ENCODE peak calls at places on chromosomes 6 and 20, in four cellular contexts. U, X, C and D are unnamed samples.

GRCh38 chr6:27669798-27670301 is 196.9 kb upstream of the ZNF184 start:
- DNase-seq in U (no peak), X (no peak), C (no peak), D (no peak)

GRCh38 chr6:143348531-143348930 is 102.0 kb downstream of the ADAT2 start:
- DNase-seq in U (no peak), X (no peak), C (no peak), D (no peak)

GRCh38 chr6:14682821-14683220 is 563.0 kb upstream of the JARID2 start:
- DNase-seq in U (no peak), X (no peak), C (peak), D (peak)

GRCh38 chr6:138129190-138129589 is 22.0 kb upstream of the PERP start:
- DNase-seq in U (no peak), X (no peak), C (no peak), D (no peak)

GRCh38 chr6:167684276-167685104 is 142.2 kb upstream of the AFDN start:
- DNase-seq in U (no peak), X (no peak), C (no peak), D (no peak)

GRCh38 chr6:112337209-112337638 is 9.9 kb upstream of the RFPL4B start:
- DNase-seq in U (peak), X (peak), C (peak), D (peak)

GRCh38 chr6:71887744-71888115 is 1.4 kb downstream of the RIMS1 start:
- DNase-seq in U (no peak), X (no peak), C (no peak), D (no peak)

GRCh38 chr20:8423482-8423881 is 291.4 kb downstream of the PLCB1 start:
- DNase-seq in U (no peak), X (no peak), C (no peak), D (no peak)

GRCh38 chr20:4947817-4948559 is 53.3 kb downstream of the SLC23A2 start:
- DNase-seq in U (no peak), X (no peak), C (no peak), D (no peak)

GRCh38 chr6:44655368-44656342 is 268.1 kb downstream of the CDC5L start:
- DNase-seq in U (peak), X (peak), C (no peak), D (no peak)

GRCh38 chr6:159616456-159616855 is 76.6 kb downstream of the SOD2 start:
- DNase-seq in U (no peak), X (no peak), C (no peak), D (no peak)

GRCh38 chr20:31368301-31368700 is at the start of gene DEFB118:
- DNase-seq in U (no peak), X (no peak), C (no peak), D (no peak)

GRCh38 chr6:165661416-165662001 is 1.5 kb downstream of the PDE10A start:
- DNase-seq in U (no peak), X (no peak), C (no peak), D (no peak)

GRCh38 chr6:168318579-168319278 is 848 bp downstream of the DACT2 start:
- DNase-seq in U (no peak), X (no peak), C (no peak), D (no peak)

GRCh38 chr6:34161857-34162515 is 16.1 kb upstream of the GRM4 start:
- DNase-seq in U (no peak), X (no peak), C (no peak), D (no peak)

GRCh38 chr6:169263836-169264608 is 10.4 kb upstream of the THBS2 start:
- DNase-seq in U (no peak), X (no peak), C (no peak), D (peak)

GRCh38 chr6:105326838-105327745 is 75.8 kb downstream of the PREP start:
- DNase-seq in U (no peak), X (no peak), C (no peak), D (no peak)

GRCh38 chr6:43247115-43247999 is 4.1 kb downstream of the TTBK1 start:
- DNase-seq in U (no peak), X (peak), C (no peak), D (no peak)

GRCh38 chr20:63947638-63948456 is 8.4 kb downstream of the UCKL1 start:
- DNase-seq in U (no peak), X (no peak), C (no peak), D (no peak)

GRCh38 chr6:747006-747405 is 54.1 kb upstream of the EXOC2 start:
- DNase-seq in U (no peak), X (no peak), C (no peak), D (no peak)

GRCh38 chr20:32203556-32204484 is 3.7 kb downstream of the PLAGL2 start:
- DNase-seq in U (no peak), X (no peak), C (no peak), D (no peak)

GRCh38 chr20:11814276-11814675 is 103.4 kb upstream of the BTBD3 start:
- DNase-seq in U (no peak), X (no peak), C (peak), D (no peak)

GRCh38 chr6:30687659-30688431 is 1.4 kb upstream of the PPP1R18 start:
- DNase-seq in U (no peak), X (no peak), C (no peak), D (no peak)

GRCh38 chr6:14894105-14894504 is 351.8 kb upstream of the JARID2 start:
- DNase-seq in U (no peak), X (no peak), C (no peak), D (no peak)

GRCh38 chr20:1776608-1777475 is 118.4 kb upstream of the SIRPA start:
- DNase-seq in U (peak), X (peak), C (peak), D (peak)

GRCh38 chr20:1775117-1775516 is 117.5 kb upstream of the SIRPG start:
- DNase-seq in U (no peak), X (no peak), C (peak), D (no peak)

GRCh38 chr20:1774479-1774878 is 116.9 kb upstream of the SIRPG start:
- DNase-seq in U (no peak), X (no peak), C (no peak), D (no peak)

GRCh38 chr20:1779567-1779966 is 115.6 kb upstream of the SIRPA start:
- DNase-seq in U (no peak), X (no peak), C (no peak), D (no peak)

GRCh38 chr20:1777476-1777820 is 117.8 kb upstream of the SIRPA start:
- DNase-seq in U (no peak), X (no peak), C (no peak), D (no peak)
- TF ChIP-seq CTCF in U (no peak), X (no peak), C (no peak), D (no peak)

DNA sequence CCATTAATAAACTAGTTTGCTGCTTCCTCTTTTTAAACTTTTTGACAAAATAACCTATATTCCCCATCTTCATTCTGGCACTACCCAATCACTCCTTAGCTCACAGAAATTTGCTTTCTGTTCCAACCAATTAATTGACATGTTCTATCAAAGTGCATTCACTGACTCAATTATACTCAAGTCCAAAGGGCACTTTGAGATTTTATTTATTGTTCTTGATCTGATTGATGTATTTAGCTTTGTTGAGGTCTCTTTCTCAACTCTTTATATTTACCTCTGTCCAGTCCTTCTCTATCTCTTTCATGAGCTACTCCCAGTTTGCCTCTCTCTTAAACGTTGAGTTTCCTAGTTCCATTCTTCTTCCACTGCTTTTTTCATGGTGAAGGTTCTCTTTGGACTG is 104.4 kb upstream of the TENT5A start:
- DNase-seq in U (no peak), X (no peak), C (no peak), D (no peak)
- TF ChIP-seq CTCF in U (no peak), X (no peak), C (no peak), D (no peak)

DNA sequence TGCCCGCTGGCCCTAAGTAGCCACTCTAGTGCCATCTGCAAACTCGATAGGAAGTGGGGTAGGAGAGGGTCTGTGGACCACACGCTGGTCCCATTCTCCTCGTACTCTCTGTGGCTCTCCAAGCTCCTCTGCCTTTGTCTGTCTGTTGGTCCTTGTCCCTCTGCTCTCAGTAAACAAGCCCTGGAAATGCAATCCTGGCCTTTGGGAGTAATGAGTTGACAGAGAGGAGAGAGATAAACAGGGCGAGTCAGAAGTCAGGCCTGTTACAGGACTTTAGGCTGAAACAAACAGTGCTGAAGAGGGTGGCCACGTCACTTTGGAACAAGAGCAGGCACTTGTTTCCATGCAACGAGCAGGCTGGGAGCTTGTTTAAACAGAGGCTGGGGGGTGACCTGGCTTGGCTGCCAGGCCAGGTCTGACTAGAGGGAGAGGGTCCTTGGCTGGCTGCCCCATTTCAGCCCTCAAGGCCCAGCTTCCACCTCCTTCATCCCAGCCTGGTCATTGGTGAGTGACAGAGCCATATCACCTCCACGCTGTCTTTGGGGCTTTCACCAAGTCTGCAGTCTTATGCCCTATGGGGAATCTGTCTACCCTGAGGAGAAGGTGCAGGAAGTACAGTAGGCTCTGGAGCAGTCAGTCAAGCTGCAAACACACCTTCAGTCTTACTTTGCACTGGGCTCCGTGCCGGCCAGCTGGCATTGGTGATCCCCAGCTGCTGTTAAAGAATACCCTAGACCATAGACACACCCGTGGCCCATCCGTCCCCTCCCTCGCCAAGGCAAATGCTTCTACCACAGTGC is 22.6 kb downstream of the FOXP4 start:
- DNase-seq in U (no peak), X (no peak), C (no peak), D (no peak)
- TF ChIP-seq CTCF in U (no peak), X (no peak), C (no peak), D (no peak)

DNA sequence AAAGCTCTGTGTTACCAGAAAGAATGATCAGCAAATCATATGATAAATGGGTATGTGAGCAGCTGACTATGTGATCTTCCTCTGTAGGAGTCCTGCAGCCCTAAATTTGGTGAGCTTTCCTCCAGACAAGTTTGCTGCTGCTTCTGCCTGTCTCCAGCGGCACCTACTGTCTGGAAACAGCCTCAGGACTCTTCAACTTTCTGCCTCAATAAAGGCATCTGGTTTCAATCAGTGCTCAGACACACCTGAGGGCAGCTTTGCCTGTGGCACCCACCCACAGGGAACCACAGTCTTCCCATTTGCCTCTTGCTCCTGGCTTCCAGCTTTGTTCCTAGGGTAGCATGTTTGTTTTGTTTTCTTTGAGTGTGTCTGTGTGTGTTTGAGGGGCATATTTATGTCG is 727.9 kb upstream of the MAN1A1 start:
- DNase-seq in U (no peak), X (no peak), C (no peak), D (no peak)
- TF ChIP-seq CTCF in U (no peak), X (no peak), C (no peak), D (peak)

DNA sequence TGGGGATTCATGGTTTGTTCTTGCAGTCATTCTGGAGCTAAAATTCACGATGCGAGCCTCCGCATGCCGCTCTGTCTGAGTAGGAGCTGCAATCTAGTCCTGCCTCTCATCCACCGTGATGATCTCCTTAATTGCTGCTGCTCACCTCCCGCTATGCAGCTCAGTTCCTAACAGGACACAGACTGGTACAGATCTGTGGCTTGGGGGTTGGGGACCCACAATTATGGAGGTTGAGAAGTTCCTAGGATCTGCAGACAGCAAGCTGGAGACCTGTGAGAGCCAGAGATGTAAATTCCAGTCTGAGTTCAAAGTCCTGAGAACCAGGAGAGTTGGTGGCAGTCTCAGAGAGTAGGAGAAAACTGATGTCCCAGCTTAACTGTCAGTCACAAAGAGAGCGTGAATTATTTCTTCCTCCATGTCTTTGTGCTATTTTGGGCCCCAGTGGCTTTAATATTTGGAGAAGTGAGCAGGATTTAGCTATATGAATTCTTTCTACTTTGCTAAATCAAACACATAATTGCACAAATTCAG is 378.7 kb upstream of the MAN1A1 start:
- DNase-seq in U (no peak), X (no peak), C (no peak), D (no peak)
- TF ChIP-seq CTCF in U (no peak), X (no peak), C (no peak), D (no peak)

DNA sequence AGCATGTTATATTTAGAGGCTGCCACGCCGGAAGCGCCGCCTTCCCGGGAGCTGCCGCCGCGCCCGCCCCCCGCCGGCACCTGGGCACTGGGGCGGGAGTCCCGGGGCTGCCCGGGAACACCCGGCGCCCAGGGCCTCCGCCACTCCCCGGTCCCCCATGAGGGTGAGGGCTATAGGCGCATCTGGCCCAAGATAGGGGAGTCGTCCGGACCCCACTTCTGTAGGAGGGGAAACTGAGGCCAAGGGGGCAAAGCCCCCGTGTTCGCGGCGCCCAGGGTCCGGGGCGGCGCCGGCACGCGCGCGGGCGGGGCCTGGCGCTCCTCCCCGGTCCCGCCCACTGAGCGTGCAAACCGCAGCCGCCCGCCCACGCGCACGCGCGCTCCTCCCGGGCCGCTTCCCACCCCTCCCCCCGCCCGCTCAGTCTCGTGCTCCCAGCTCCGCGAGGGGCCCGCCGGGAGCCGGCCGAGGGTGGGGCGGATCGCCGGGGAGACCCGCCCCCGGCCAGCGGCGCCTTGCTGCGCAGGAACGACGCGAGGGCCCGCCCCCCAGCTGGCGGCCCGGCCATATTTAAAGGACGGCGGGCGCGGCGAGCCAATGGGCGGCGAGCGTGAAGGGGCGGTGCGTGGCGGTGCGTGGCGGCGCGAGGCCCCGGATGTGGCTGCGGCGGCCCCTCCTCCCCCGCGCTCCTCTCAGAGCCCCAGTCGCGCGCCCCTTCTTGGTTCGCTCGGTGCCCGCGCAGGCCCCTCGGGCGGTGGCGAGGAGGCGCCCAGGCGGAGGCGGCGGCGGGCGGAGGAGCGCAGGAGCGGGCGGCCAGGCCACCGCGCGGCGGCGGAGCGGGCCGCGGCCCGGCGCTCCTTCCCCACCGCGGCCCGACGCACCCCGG is at the start of gene LSM14B:
- DNase-seq in U (peak), X (peak), C (peak), D (peak)
- TF ChIP-seq CTCF in U (no peak), X (no peak), C (no peak), D (no peak)

GRCh38 chr20:62408640-62409039 is 1.6 kb upstream of the CABLES2 start:
- DNase-seq in U (no peak), X (no peak), C (no peak), D (no peak)

GRCh38 chr20:62405981-62406513 is 1.0 kb downstream of the CABLES2 start:
- DNase-seq in U (no peak), X (no peak), C (no peak), D (no peak)

GRCh38 chr20:62406635-62407176 is 379 bp downstream of the CABLES2 start:
- DNase-seq in U (no peak), X (no peak), C (no peak), D (no peak)

GRCh38 chr20:62408055-62408454 is 970 bp upstream of the CABLES2 start:
- DNase-seq in U (no peak), X (no peak), C (no peak), D (no peak)

DNA sequence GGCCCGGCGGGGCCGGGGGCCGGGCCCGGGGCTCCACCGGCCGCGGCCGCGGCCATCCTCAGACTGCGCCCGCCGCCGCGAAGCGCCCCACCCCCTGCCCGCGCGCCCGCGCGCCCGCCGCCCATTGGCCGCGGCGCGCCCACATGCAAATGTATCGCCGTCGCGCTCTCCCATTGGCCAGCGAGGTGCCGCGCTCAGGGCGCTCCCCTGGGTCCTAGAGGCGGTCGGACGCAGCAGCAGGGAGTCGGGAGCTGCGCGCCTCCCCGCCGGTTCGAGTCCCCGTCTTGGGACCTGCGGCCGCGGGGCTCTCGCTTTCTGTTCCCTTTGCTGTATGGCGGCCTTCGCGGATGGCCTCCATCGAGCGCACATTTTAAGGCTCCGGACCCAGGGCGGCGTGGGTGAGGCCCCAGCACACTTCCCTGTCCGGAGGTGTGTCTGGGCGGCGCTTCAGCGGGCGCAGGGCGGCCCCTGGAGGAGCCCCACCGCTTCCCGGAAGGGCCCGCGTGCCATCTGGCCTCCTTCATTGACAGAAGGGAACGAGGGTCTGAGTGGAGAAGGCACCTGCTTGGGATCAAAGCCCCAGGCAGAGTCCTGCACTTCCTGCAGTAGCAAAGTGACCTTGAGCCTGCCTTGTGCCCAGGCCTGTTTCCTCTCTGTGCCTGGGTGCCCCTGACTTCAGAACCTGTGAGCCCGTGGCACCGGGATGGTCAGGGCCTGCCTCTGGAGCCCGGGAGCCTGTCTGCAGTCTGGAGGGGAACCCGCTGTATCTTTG is at the start of gene CABLES2:
- DNase-seq in U (peak), X (peak), C (peak), D (peak)
- TF ChIP-seq CTCF in U (no peak), X (no peak), C (no peak), D (no peak)

GRCh38 chr6:88780714-88781389 is 182.6 kb downstream of the RNGTT start:
- DNase-seq in U (peak), X (no peak), C (peak), D (no peak)
- TF ChIP-seq CTCF in U (peak), X (peak), C (peak), D (peak)

GRCh38 chr6:31728767-31729514 is at the start of gene DDAH2:
- DNase-seq in U (no peak), X (no peak), C (no peak), D (no peak)
- TF ChIP-seq CTCF in U (peak), X (no peak), C (no peak), D (peak)

DNA sequence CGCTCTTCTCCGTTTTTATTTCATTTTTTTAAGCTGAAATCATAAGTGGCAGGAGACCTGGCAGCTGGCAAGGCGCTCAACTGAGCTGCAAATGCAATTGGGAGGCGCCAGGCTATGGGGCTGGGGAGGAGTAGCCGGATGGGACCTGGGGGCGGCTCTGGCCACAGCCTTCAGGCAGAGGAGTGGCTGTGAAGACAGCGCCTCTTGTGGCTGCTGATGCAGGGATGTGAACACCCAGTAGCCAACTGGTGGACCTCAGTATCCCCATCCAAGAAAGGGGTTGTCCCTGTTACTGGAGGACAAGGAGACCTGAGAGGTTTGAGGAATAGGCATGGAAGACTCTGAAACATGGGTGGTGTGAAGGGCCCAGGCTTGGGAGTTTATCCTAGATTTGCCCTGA is 12.6 kb downstream of the KCNK17 start:
- DNase-seq in U (no peak), X (no peak), C (no peak), D (no peak)
- TF ChIP-seq CTCF in U (peak), X (no peak), C (peak), D (peak)